ENCODE peak calls at places on chromosomes 16 and 17, in seven cellular contexts. R is NCI-H1694 treated with DMSO at 0.1 percent for 48 hours; V is kidney tubule cell; X is EL; A is CD8-positive, alpha-beta T cell; S is stimulated activated CD8-positive, alpha-beta memory T cell treated with anti-CD3 and anti-CD28 coated beads, Interleukin-15, amount 100 ng/mL, for 24 hours; K is NCI-H345. O is an unnamed sample.

GRCh38 chr16:86566966-86567700 is 504 bp downstream of the FOXC2 start:
- DNase-seq in R (no peak), V (peak), X (peak), A (no peak), S (no peak), K (no peak), O (no peak)

GRCh38 chr16:48574766-48575165 is 35.2 kb downstream of the N4BP1 start:
- DNase-seq in R (no peak), V (no peak), X (no peak), A (no peak), S (no peak), K (no peak), O (no peak)

GRCh38 chr16:8594149-8594666 is 3.9 kb upstream of the TMEM114 start:
- DNase-seq in R (no peak), V (no peak), X (no peak), A (no peak), S (no peak), K (no peak), O (no peak)

GRCh38 chr17:50241431-50241830 is 32.8 kb upstream of the TMEM92 start:
- DNase-seq in R (no peak), V (no peak), X (no peak), A (no peak), S (no peak), K (no peak), O (no peak)

GRCh38 chr17:44904001-44904984 is 5.0 kb upstream of the EFTUD2 start:
- DNase-seq in R (no peak), V (no peak), X (no peak), A (no peak), S (no peak), K (no peak), O (no peak)

GRCh38 chr16:88973007-88973410 is 4.0 kb downstream of the CBFA2T3 start:
- DNase-seq in R (no peak), V (no peak), X (no peak), A (no peak), S (no peak), K (no peak), O (no peak)

GRCh38 chr17:4465786-4466185 is 32.0 kb downstream of the SPNS3 start:
- DNase-seq in R (no peak), V (no peak), X (no peak), A (no peak), S (no peak), K (no peak), O (no peak)

GRCh38 chr17:48241131-48241591 is 133.6 kb downstream of the SNX11 start:
- DNase-seq in R (no peak), V (peak), X (peak), A (no peak), S (no peak), K (no peak), O (peak)

GRCh38 chr16:3059723-3060242 is 5.7 kb upstream of the IL32 start:
- DNase-seq in R (no peak), V (no peak), X (no peak), A (no peak), S (no peak), K (no peak), O (no peak)